ENCODE peak calls at places on chromosomes 5 and 9, in ten cellular contexts. X, L, K, W, O, Q, S, A, G and Z are unnamed samples.

GRCh38 chr9:126860757-126861466 is 473 bp downstream of the ZBTB34 start:
- DNase-seq in A (no peak), Q (no peak), W (no peak), G (no peak), S (peak), K (no peak), L (no peak), X (no peak), O (no peak), Z (no peak)

GRCh38 chr5:76801159-76801802 is 17.5 kb upstream of the F2RL1 start:
- DNase-seq in L (no peak), G (no peak), X (peak), K (no peak), S (no peak), W (peak), O (no peak), Q (no peak), A (no peak), Z (no peak)

GRCh38 chr9:93134018-93134739 is at the start of gene NINJ1:
- DNase-seq in Q (no peak), G (peak), X (peak), O (peak), A (peak), W (no peak), S (peak), K (no peak), L (no peak), Z (peak)

GRCh38 chr9:447230-448025 is 232.8 kb downstream of the DOCK8 start:
- DNase-seq in Q (peak), O (no peak), A (peak), L (no peak), W (no peak), S (no peak), G (peak), K (no peak), X (no peak), Z (peak)

GRCh38 chr9:137114613-137115393 is at the start of gene DPP7:
- DNase-seq in G (peak), W (no peak), K (no peak), O (peak), L (no peak), A (peak), X (no peak), S (peak), Q (no peak), Z (peak)

GRCh38 chr9:114271556-114272510 is 51.1 kb upstream of the ORM1 start:
- DNase-seq in W (no peak), K (no peak), X (no peak), A (no peak), Q (no peak), O (peak), S (peak), G (no peak), L (peak), Z (peak)

GRCh38 chr5:160800375-160800774 is 51.6 kb downstream of the ATP10B start:
- DNase-seq in G (no peak), A (no peak), W (no peak), K (no peak), X (no peak), O (no peak), S (no peak), L (no peak), Q (no peak), Z (no peak)

GRCh38 chr5:170221319-170221718 is 11.5 kb upstream of the C5orf58 start:
- DNase-seq in W (peak), L (no peak), S (no peak), A (no peak), G (no peak), K (no peak), O (peak), Q (no peak), X (no peak), Z (peak)

GRCh38 chr5:77431286-77431685 is 60.8 kb downstream of the WDR41 start:
- DNase-seq in X (no peak), K (no peak), W (no peak), G (no peak), S (no peak), L (no peak), O (no peak), A (no peak), Q (no peak), Z (no peak)

GRCh38 chr5:178221857-178222256 is 10.7 kb downstream of the PHYKPL start:
- DNase-seq in S (no peak), G (no peak), X (no peak), L (no peak), W (no peak), K (no peak), Q (no peak), O (no peak), A (no peak), Z (no peak)

GRCh38 chr9:2466703-2467102 is 154.9 kb upstream of the VLDLR start:
- DNase-seq in A (no peak), K (no peak), G (no peak), Q (no peak), O (no peak), W (no peak), L (no peak), S (peak), X (no peak), Z (no peak)

GRCh38 chr5:109558952-109559351 is 130.8 kb upstream of the MAN2A1 start:
- DNase-seq in A (no peak), K (no peak), Q (no peak), L (no peak), W (peak), O (no peak), S (no peak), G (no peak), X (peak), Z (no peak)

GRCh38 chr9:13430717-13431116 is 151.2 kb upstream of the MPDZ start:
- DNase-seq in G (no peak), Q (no peak), S (no peak), L (no peak), A (no peak), W (no peak), O (no peak), X (no peak), K (no peak), Z (no peak)

DNA sequence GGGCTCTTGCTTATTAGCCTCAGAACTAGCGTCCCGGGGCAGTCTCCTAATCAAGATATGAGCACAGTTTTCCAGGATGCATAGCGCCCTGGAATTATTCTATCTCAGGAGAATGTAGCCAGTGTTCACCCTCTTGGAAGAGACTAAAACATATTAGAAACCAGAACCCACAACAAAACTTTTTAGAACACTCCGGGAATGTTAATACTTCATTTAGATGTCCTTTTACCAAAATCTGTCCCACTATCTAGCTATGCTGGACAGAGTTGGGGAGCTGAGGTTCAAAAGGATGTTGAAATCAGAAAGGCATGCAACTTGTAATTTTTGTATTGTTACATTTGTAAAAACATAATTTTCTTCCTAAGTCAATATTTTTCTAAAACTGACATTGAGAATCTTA is 386.5 kb upstream of the RFX3 start:
- DNase-seq in W (no peak), K (no peak), S (no peak), X (peak), O (no peak), A (no peak), G (no peak), L (no peak), Q (no peak), Z (no peak)
- H3K4me3 ChIP-seq in W (no peak), K (no peak), S (no peak), X (no peak), O (no peak), A (no peak), G (no peak), L (no peak), Q (no peak), Z (no peak)

GRCh38 chr5:81989204-81989603 is 17.4 kb downstream of the ATG10 start:
- DNase-seq in K (no peak), S (no peak), O (no peak), Q (no peak), X (no peak), G (no peak), L (no peak), A (no peak), W (no peak), Z (no peak)

GRCh38 chr5:81980160-81980559 is 8.3 kb downstream of the ATG10 start:
- DNase-seq in X (no peak), L (no peak), A (no peak), O (no peak), Q (no peak), S (no peak), K (no peak), W (no peak), G (no peak), Z (no peak)

GRCh38 chr5:81980598-81981260 is 8.9 kb downstream of the ATG10 start:
- DNase-seq in L (no peak), O (peak), A (no peak), S (no peak), K (no peak), G (no peak), Q (no peak), X (no peak), W (no peak), Z (no peak)

GRCh38 chr5:81986126-81986525 is 14.3 kb downstream of the ATG10 start:
- DNase-seq in S (no peak), G (no peak), K (no peak), O (no peak), X (no peak), W (no peak), A (no peak), Q (no peak), L (no peak), Z (no peak)
- H3K4me3 ChIP-seq in S (no peak), G (no peak), K (no peak), O (no peak), X (no peak), W (no peak), A (no peak), Q (no peak), L (no peak), Z (no peak)

GRCh38 chr5:159101689-159102088 is 2.0 kb upstream of the EBF1 start:
- DNase-seq in S (no peak), G (no peak), A (no peak), O (no peak), X (no peak), W (no peak), L (no peak), Q (no peak), K (no peak), Z (no peak)
- H3K4me3 ChIP-seq in S (no peak), G (no peak), A (no peak), O (no peak), X (no peak), W (peak), L (peak), Q (no peak), K (peak), Z (no peak)

GRCh38 chr9:133274236-133275104 is 531 bp downstream of the ABO start:
- DNase-seq in X (no peak), S (peak), G (no peak), L (peak), Q (no peak), A (no peak), W (no peak), K (no peak), O (no peak), Z (no peak)
- H3K4me3 ChIP-seq in X (no peak), S (peak), G (no peak), L (peak), Q (no peak), A (no peak), W (no peak), K (peak), O (peak), Z (no peak)

GRCh38 chr9:95048225-95049087 is 269.1 kb downstream of the FANCC start:
- DNase-seq in W (no peak), S (peak), Q (no peak), K (no peak), O (peak), L (no peak), A (peak), X (no peak), G (peak), Z (no peak)

GRCh38 chr9:95047452-95048224 is 269.9 kb downstream of the FANCC start:
- DNase-seq in S (no peak), A (no peak), L (no peak), K (no peak), X (no peak), Q (no peak), W (no peak), O (no peak), G (no peak), Z (no peak)

GRCh38 chr9:95044731-95045508 is 272.6 kb downstream of the FANCC start:
- DNase-seq in L (no peak), X (no peak), G (no peak), K (no peak), S (peak), Q (no peak), A (no peak), W (no peak), O (peak), Z (no peak)

GRCh38 chr9:95043826-95044225 is 273.7 kb downstream of the FANCC start:
- DNase-seq in Q (no peak), O (no peak), X (no peak), G (no peak), K (no peak), S (no peak), W (no peak), L (no peak), A (no peak), Z (no peak)

DNA sequence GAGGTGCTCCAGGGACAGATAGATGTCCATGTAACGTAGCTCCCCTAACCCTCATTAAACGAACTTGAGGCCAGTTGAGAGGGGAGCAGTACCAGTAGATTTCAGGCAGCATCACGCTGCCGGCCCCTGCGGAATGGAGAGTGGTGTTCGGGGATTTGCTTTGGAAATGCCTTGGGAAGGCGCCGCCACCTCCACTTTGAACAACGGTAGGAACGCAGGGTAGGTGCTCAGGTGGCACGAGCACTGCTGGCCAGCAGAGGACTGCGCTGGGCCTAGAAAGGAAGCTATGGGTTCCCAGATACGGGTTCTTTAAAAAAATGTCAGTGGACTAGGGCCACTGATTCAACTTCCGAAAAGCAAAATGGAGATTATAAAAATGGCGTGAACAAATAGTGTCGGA is 271.8 kb downstream of the FANCC start:
- DNase-seq in S (no peak), K (no peak), G (no peak), A (no peak), X (no peak), W (no peak), O (peak), Q (no peak), L (no peak), Z (no peak)
- H3K4me3 ChIP-seq in S (no peak), K (peak), G (no peak), A (no peak), X (no peak), W (no peak), O (peak), Q (peak), L (peak), Z (no peak)

GRCh38 chr5:93580387-93581100 is 475 bp downstream of the NR2F1-AS1 start:
- DNase-seq in O (peak), Q (no peak), W (no peak), A (no peak), X (no peak), S (no peak), L (no peak), G (no peak), K (no peak), Z (no peak)
- H3K4me3 ChIP-seq in O (peak), Q (peak), W (peak), A (peak), X (peak), S (peak), L (peak), G (peak), K (peak), Z (peak)

GRCh38 chr5:145855842-145856267 is 17.0 kb downstream of the GRXCR2 start:
- DNase-seq in Q (no peak), G (no peak), S (peak), W (no peak), L (no peak), X (no peak), A (no peak), K (no peak), O (no peak), Z (no peak)

GRCh38 chr5:145852990-145853389 is 17.8 kb upstream of the PRELID2 start:
- DNase-seq in S (no peak), W (no peak), L (no peak), K (no peak), Q (no peak), G (no peak), O (no peak), X (no peak), A (no peak), Z (no peak)

GRCh38 chr5:145853952-145854351 is 18.8 kb upstream of the PRELID2 start:
- DNase-seq in O (no peak), K (no peak), Q (no peak), L (no peak), S (no peak), G (no peak), A (no peak), X (no peak), W (no peak), Z (no peak)

GRCh38 chr5:145856285-145856818 is 16.5 kb downstream of the GRXCR2 start:
- DNase-seq in X (peak), Q (no peak), O (peak), G (no peak), K (no peak), L (no peak), S (peak), A (no peak), W (peak), Z (no peak)

DNA sequence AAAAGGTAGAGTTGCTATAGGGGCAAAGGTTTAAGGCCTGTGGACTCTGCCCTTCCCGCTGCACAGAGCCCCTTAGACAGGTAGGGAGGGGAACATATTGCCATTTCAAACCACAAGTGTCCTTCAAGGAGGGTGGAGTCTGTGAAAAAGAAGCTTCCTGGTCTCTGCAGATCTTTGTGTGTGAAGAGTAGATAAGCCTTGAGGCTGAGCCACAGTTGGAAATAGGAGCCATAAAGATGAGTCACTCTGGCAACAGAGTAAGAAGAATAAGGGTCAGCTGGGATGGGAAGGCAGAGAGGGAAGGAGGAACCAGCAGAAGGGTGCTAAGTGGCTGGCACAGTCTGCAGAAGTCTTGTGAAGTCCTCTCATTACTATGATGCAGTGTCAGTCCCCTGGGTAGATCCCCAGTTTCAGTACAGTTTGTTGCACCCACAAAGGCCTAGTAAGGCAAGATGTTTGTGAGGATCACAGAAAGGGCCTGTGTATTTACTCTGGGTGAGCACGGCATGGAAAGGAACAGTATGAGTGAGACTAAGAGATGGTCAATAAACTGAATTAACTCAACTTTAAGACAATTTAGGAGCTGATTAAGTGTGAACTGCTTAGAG is 18.1 kb downstream of the GRXCR2 start:
- DNase-seq in G (no peak), S (no peak), L (no peak), K (no peak), W (peak), X (peak), A (no peak), O (no peak), Q (no peak), Z (peak)
- H3K4me3 ChIP-seq in G (no peak), S (no peak), L (no peak), K (no peak), W (no peak), X (no peak), A (no peak), O (no peak), Q (no peak), Z (no peak)

DNA sequence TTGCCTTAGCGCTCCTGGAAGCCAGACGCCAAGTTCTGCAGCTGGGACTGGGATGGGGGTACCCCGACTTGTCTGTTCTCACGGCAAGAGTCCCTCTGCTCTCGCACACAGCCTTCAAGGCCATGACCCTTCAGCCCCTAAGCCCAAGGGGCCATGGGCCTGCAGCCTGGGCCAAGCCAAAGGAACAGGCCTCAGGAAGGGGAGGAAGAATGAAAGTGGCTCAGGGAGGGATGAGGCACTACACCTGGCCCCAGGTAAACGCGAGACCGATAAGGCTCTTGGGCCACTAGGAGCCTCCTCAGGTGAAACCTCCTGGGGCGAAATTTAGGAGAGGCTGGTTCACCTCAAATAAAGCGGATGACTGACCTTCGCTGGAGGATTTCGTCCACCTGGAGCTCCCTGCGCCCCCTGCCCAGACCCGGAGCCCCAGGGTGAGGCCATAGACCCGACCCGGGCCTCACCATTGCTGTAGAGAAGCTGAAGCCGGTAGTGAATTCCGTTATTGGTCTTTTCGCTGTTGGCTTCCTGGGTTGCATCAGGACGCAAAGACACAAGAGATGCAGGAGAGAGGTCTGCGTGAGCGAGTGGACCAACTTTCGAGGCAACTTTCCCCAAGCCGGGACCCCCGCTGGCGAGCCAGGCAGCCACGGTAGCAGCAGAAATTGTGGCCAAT is 3.7 kb downstream of the EBF1 start:
- DNase-seq in L (no peak), Q (no peak), K (no peak), X (no peak), O (peak), S (no peak), G (no peak), W (no peak), A (no peak), Z (no peak)
- H3K4me3 ChIP-seq in L (peak), Q (no peak), K (peak), X (peak), O (peak), S (peak), G (no peak), W (peak), A (no peak), Z (no peak)